ENCODE peak calls at places on chromosome 16, in six cellular contexts. L is upper lobe of left lung, H is NCI-H2081, U is aorta, B is ELR, J is cardiac muscle cell. E is an unnamed sample.

GRCh38 chr16:58518980-58519368 is 3.7 kb downstream of the SETD6 start:
- DNase-seq in L (no peak), H (no peak), U (no peak), B (no peak), J (no peak), E (no peak)

GRCh38 chr16:1640261-1640956 is 28.2 kb downstream of the CRAMP1 start:
- DNase-seq in L (no peak), H (no peak), U (no peak), B (no peak), J (no peak), E (no peak)

GRCh38 chr16:3212006-3212405 is 23.0 kb downstream of the ZNF200 start:
- DNase-seq in L (no peak), H (no peak), U (no peak), B (no peak), J (no peak), E (no peak)

GRCh38 chr16:17336501-17336900 is 134.3 kb downstream of the XYLT1 start:
- DNase-seq in L (no peak), H (no peak), U (no peak), B (no peak), J (no peak), E (no peak)

GRCh38 chr16:83549836-83550569 is 257.8 kb upstream of the HSBP1 start:
- DNase-seq in L (no peak), H (no peak), U (no peak), B (no peak), J (no peak), E (no peak)

GRCh38 chr16:1363501-1364041 is 11.8 kb downstream of the GNPTG start:
- DNase-seq in L (peak), H (peak), U (no peak), B (peak), J (peak), E (no peak)

GRCh38 chr16:24130494-24131085 is 125.5 kb upstream of the CACNG3 start:
- DNase-seq in L (no peak), H (no peak), U (no peak), B (no peak), J (peak), E (no peak)

GRCh38 chr16:57071840-57072541 is 20.4 kb upstream of the CPNE2 start:
- DNase-seq in L (no peak), H (no peak), U (no peak), B (peak), J (no peak), E (no peak)

GRCh38 chr16:22664561-22664997 is 149.4 kb upstream of the HS3ST2 start:
- DNase-seq in L (no peak), H (no peak), U (no peak), B (no peak), J (no peak), E (no peak)

GRCh38 chr16:154223-155030 is 2.0 kb downstream of the HBZ start:
- DNase-seq in L (peak), H (peak), U (peak), B (no peak), J (peak), E (no peak)

GRCh38 chr16:70380205-70380918 is 33.7 kb downstream of the DDX19A start:
- DNase-seq in L (peak), H (no peak), U (peak), B (peak), J (peak), E (no peak)

GRCh38 chr16:81453091-81453728 is 8.6 kb downstream of the CMIP start:
- DNase-seq in L (no peak), H (no peak), U (no peak), B (no peak), J (no peak), E (no peak)

GRCh38 chr16:89357460-89357859 is 132.9 kb downstream of the ANKRD11 start:
- DNase-seq in L (no peak), H (no peak), U (peak), B (no peak), J (peak), E (no peak)

GRCh38 chr16:54280751-54281150 is 5.8 kb downstream of the IRX3 start:
- DNase-seq in L (no peak), H (no peak), U (no peak), B (peak), J (no peak), E (no peak)

E was measured in Panc1.